ENCODE peak calls at places on chromosomes 12 and 14, in ten cellular contexts. One of them, this sample, is unnamed.

GRCh38 chr14:26811756-26812305 is 214.0 kb upstream of the NOVA1 start:
- DNase-seq in lung: no peak
- DNase-seq in HCT116: no peak
- DNase-seq in heart left ventricle: no peak
- DNase-seq in cardiac muscle cell: no peak
- DNase-seq in GM23338: no peak
- DNase-seq in psoas muscle: no peak
- DNase-seq in ascending aorta: no peak
- DNase-seq in hepatocyte: no peak
- DNase-seq in GM23248: no peak
- DNase-seq in this sample: no peak

GRCh38 chr12:19115285-19115684 is 14.2 kb upstream of the PLEKHA5 start:
- DNase-seq in lung: no peak
- DNase-seq in HCT116: no peak
- DNase-seq in heart left ventricle: no peak
- DNase-seq in cardiac muscle cell: no peak
- DNase-seq in GM23338: no peak
- DNase-seq in psoas muscle: no peak
- DNase-seq in ascending aorta: no peak
- DNase-seq in hepatocyte: no peak
- DNase-seq in GM23248: no peak
- DNase-seq in this sample: no peak

GRCh38 chr14:89805501-89805900 is 149.0 kb downstream of the EFCAB11 start:
- DNase-seq in lung: no peak
- DNase-seq in HCT116: no peak
- DNase-seq in heart left ventricle: no peak
- DNase-seq in cardiac muscle cell: no peak
- DNase-seq in GM23338: no peak
- DNase-seq in psoas muscle: no peak
- DNase-seq in ascending aorta: no peak
- DNase-seq in hepatocyte: no peak
- DNase-seq in GM23248: peak; percentile 11
- DNase-seq in this sample: no peak

GRCh38 chr12:106767954-106768501 is 6.5 kb upstream of the RIC8B start:
- DNase-seq in lung: no peak
- DNase-seq in HCT116: no peak
- DNase-seq in heart left ventricle: no peak
- DNase-seq in cardiac muscle cell: no peak
- DNase-seq in GM23338: peak; percentile 77
- DNase-seq in psoas muscle: no peak
- DNase-seq in ascending aorta: no peak
- DNase-seq in hepatocyte: no peak
- DNase-seq in GM23248: no peak
- DNase-seq in this sample: no peak

GRCh38 chr12:124392991-124393790 is 98.3 kb downstream of the RFLNA start:
- DNase-seq in lung: peak; percentile 80
- DNase-seq in HCT116: no peak
- DNase-seq in heart left ventricle: peak; percentile 97
- DNase-seq in cardiac muscle cell: no peak
- DNase-seq in GM23338: no peak
- DNase-seq in psoas muscle: peak; percentile 96
- DNase-seq in ascending aorta: peak; percentile 69
- DNase-seq in hepatocyte: peak; percentile 45
- DNase-seq in GM23248: peak; percentile 72
- DNase-seq in this sample: no peak

GRCh38 chr12:22562187-22563028 is 18.1 kb upstream of the C2CD5 start:
- DNase-seq in lung: no peak
- DNase-seq in HCT116: no peak
- DNase-seq in heart left ventricle: no peak
- DNase-seq in cardiac muscle cell: no peak
- DNase-seq in GM23338: no peak
- DNase-seq in psoas muscle: no peak
- DNase-seq in ascending aorta: no peak
- DNase-seq in hepatocyte: no peak
- DNase-seq in GM23248: no peak
- DNase-seq in this sample: no peak

GRCh38 chr12:110254971-110255540 is 26.0 kb upstream of the ATP2A2 start:
- DNase-seq in lung: no peak
- DNase-seq in HCT116: no peak
- DNase-seq in heart left ventricle: no peak
- DNase-seq in cardiac muscle cell: no peak
- DNase-seq in GM23338: no peak
- DNase-seq in psoas muscle: no peak
- DNase-seq in ascending aorta: no peak
- DNase-seq in hepatocyte: no peak
- DNase-seq in GM23248: no peak
- DNase-seq in this sample: no peak

GRCh38 chr12:127060310-127060847 is 1206.6 kb upstream of the TMEM132C start:
- DNase-seq in lung: no peak
- DNase-seq in HCT116: peak; percentile 80
- DNase-seq in heart left ventricle: no peak
- DNase-seq in cardiac muscle cell: no peak
- DNase-seq in GM23338: no peak
- DNase-seq in psoas muscle: no peak
- DNase-seq in ascending aorta: no peak
- DNase-seq in hepatocyte: no peak
- DNase-seq in GM23248: no peak
- DNase-seq in this sample: no peak

GRCh38 chr14:60738843-60739508 is 4.4 kb downstream of the MNAT1 start:
- DNase-seq in lung: no peak
- DNase-seq in HCT116: no peak
- DNase-seq in heart left ventricle: no peak
- DNase-seq in cardiac muscle cell: no peak
- DNase-seq in GM23338: no peak
- DNase-seq in psoas muscle: no peak
- DNase-seq in ascending aorta: no peak
- DNase-seq in hepatocyte: no peak
- DNase-seq in GM23248: no peak
- DNase-seq in this sample: no peak

GRCh38 chr14:99397698-99398097 is 83.0 kb downstream of the SETD3 start:
- DNase-seq in lung: no peak
- DNase-seq in HCT116: no peak
- DNase-seq in heart left ventricle: no peak
- DNase-seq in cardiac muscle cell: no peak
- DNase-seq in GM23338: no peak
- DNase-seq in psoas muscle: no peak
- DNase-seq in ascending aorta: no peak
- DNase-seq in hepatocyte: no peak
- DNase-seq in GM23248: no peak
- DNase-seq in this sample: no peak

GRCh38 chr12:132514838-132515237 is 24.9 kb downstream of the FBRSL1 start:
- DNase-seq in lung: no peak
- DNase-seq in HCT116: no peak
- DNase-seq in heart left ventricle: no peak
- DNase-seq in cardiac muscle cell: no peak
- DNase-seq in GM23338: no peak
- DNase-seq in psoas muscle: no peak
- DNase-seq in ascending aorta: no peak
- DNase-seq in hepatocyte: no peak
- DNase-seq in GM23248: no peak
- DNase-seq in this sample: no peak
- H3K4me1 ChIP-seq in lung: no peaks in the 10 kb centered on the region
- H3K4me1 ChIP-seq in HCT116: no peaks in the 10 kb centered on the region
- H3K4me1 ChIP-seq in heart left ventricle: peaks cover 33% of the 10 kb centered on the region
- H3K4me1 ChIP-seq in cardiac muscle cell: no peaks in the 10 kb centered on the region
- H3K4me1 ChIP-seq in GM23338: no peaks in the 10 kb centered on the region
- H3K4me1 ChIP-seq in psoas muscle: no peaks in the 10 kb centered on the region
- H3K4me1 ChIP-seq in ascending aorta: no peaks in the 10 kb centered on the region
- H3K4me1 ChIP-seq in hepatocyte: peaks cover 8% of the 10 kb centered on the region
- H3K4me1 ChIP-seq in GM23248: no peaks in the 10 kb centered on the region
- H3K4me1 ChIP-seq in this sample: no peaks in the 10 kb centered on the region

DNA sequence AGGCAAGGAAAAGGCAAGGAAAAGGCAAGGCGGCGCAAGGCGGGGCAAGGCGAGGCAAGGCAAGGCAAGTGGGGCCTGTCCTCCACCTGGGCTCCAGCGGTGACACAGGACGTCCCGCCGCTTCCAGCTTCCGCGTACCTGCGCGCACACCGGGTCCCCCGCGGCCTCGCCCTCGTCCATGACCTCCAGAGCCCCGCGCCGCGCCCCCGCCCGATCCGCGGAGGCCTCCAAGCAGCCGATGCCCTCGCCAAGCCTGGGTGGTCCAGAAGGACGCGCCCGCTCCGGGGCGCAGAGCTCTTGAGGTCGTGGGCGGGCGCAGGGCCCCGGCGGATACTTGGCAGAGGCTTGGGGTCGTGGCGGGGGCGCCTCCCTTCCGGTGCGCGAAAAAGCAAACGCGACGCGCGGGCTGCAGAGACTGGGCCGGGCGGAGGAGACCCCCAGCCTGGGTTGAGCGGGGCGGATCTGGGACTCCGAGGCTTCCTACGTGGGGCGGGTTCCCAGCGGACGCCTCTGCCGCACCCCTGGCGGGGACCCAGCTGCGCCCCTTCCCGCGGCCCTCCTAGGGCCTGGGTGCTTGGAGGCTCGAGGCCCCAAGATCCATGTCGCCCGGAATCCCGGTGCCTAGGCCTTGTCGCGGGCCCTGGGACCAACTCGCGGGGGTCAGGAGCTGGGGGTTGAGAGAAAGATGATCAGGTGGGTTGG is 60.7 kb upstream of the EIF5 start:
- DNase-seq in lung: no peak
- DNase-seq in HCT116: no peak
- DNase-seq in heart left ventricle: no peak
- DNase-seq in cardiac muscle cell: no peak
- DNase-seq in GM23338: peak; percentile 57
- DNase-seq in psoas muscle: no peak
- DNase-seq in ascending aorta: no peak
- DNase-seq in hepatocyte: no peak
- DNase-seq in GM23248: peak; percentile 23
- DNase-seq in this sample: no peak
- H3K4me3 ChIP-seq in lung: peak overlapping the region; percentile 31
- H3K4me3 ChIP-seq in HCT116: no peak overlapping the region
- H3K4me3 ChIP-seq in heart left ventricle: peak overlapping the region; percentile 35
- H3K4me3 ChIP-seq in cardiac muscle cell: no peak overlapping the region
- H3K4me3 ChIP-seq in GM23338: peak overlapping the region; percentile 58
- H3K4me3 ChIP-seq in psoas muscle: peak overlapping the region; percentile 65
- H3K4me3 ChIP-seq in ascending aorta: peak overlapping the region; percentile 40
- H3K4me3 ChIP-seq in hepatocyte: no peak overlapping the region
- H3K4me3 ChIP-seq in GM23248: peak overlapping the region; percentile 48
- H3K4me3 ChIP-seq in this sample: no peak overlapping the region

GRCh38 chr12:65896743-65897142 is 72.5 kb downstream of the HMGA2 start:
- DNase-seq in lung: no peak
- DNase-seq in HCT116: no peak
- DNase-seq in heart left ventricle: no peak
- DNase-seq in cardiac muscle cell: no peak
- DNase-seq in GM23338: peak; percentile 56
- DNase-seq in psoas muscle: no peak
- DNase-seq in ascending aorta: no peak
- DNase-seq in hepatocyte: no peak
- DNase-seq in GM23248: no peak
- DNase-seq in this sample: no peak

GRCh38 chr12:65894127-65894526 is 69.8 kb downstream of the HMGA2 start:
- DNase-seq in lung: no peak
- DNase-seq in HCT116: no peak
- DNase-seq in heart left ventricle: no peak
- DNase-seq in cardiac muscle cell: no peak
- DNase-seq in GM23338: no peak
- DNase-seq in psoas muscle: no peak
- DNase-seq in ascending aorta: no peak
- DNase-seq in hepatocyte: no peak
- DNase-seq in GM23248: peak; percentile 41
- DNase-seq in this sample: no peak

GRCh38 chr12:65895759-65896656 is 71.7 kb downstream of the HMGA2 start:
- DNase-seq in lung: no peak
- DNase-seq in HCT116: peak; percentile 51
- DNase-seq in heart left ventricle: no peak
- DNase-seq in cardiac muscle cell: no peak
- DNase-seq in GM23338: peak; percentile 88
- DNase-seq in psoas muscle: no peak
- DNase-seq in ascending aorta: no peak
- DNase-seq in hepatocyte: peak; percentile 28
- DNase-seq in GM23248: no peak
- DNase-seq in this sample: no peak

GRCh38 chr12:65894624-65895023 is 70.3 kb downstream of the HMGA2 start:
- DNase-seq in lung: no peak
- DNase-seq in HCT116: no peak
- DNase-seq in heart left ventricle: no peak
- DNase-seq in cardiac muscle cell: no peak
- DNase-seq in GM23338: no peak
- DNase-seq in psoas muscle: no peak
- DNase-seq in ascending aorta: no peak
- DNase-seq in hepatocyte: no peak
- DNase-seq in GM23248: no peak
- DNase-seq in this sample: no peak

DNA sequence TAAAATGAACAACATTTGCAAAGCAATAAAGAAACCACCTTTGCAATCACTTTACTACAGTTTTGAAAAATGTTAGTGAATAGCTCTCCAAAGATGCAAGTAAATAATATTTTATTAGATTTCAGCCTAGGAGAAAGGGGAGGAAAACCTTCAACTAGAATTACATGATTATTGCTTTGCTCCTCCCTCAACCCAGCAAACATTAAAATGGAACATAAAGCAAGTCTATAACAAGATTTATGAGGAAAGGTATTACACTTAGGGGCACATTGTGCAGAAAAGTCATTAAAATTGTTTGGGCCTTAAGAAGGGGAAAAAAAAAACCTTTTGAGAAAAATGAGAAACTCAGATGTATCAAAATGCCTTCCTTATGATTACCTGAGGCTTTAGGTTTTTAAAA is 70.7 kb downstream of the HMGA2 start:
- DNase-seq in lung: no peak
- DNase-seq in HCT116: no peak
- DNase-seq in heart left ventricle: no peak
- DNase-seq in cardiac muscle cell: no peak
- DNase-seq in GM23338: no peak
- DNase-seq in psoas muscle: no peak
- DNase-seq in ascending aorta: no peak
- DNase-seq in hepatocyte: no peak
- DNase-seq in GM23248: no peak
- DNase-seq in this sample: no peak
- H3K4me1 ChIP-seq in lung: peaks cover 11% of the 10 kb centered on the region
- H3K4me1 ChIP-seq in HCT116: peaks cover 93% of the 10 kb centered on the region
- H3K4me1 ChIP-seq in heart left ventricle: peaks cover 15% of the 10 kb centered on the region
- H3K4me1 ChIP-seq in cardiac muscle cell: peaks cover 29% of the 10 kb centered on the region
- H3K4me1 ChIP-seq in GM23338: peaks cover 58% of the 10 kb centered on the region
- H3K4me1 ChIP-seq in psoas muscle: peaks cover 15% of the 10 kb centered on the region
- H3K4me1 ChIP-seq in ascending aorta: peaks cover 2% of the 10 kb centered on the region
- H3K4me1 ChIP-seq in hepatocyte: peaks cover 65% of the 10 kb centered on the region
- H3K4me1 ChIP-seq in GM23248: peaks cover 76% of the 10 kb centered on the region
- H3K4me1 ChIP-seq in this sample: no peaks in the 10 kb centered on the region

DNA sequence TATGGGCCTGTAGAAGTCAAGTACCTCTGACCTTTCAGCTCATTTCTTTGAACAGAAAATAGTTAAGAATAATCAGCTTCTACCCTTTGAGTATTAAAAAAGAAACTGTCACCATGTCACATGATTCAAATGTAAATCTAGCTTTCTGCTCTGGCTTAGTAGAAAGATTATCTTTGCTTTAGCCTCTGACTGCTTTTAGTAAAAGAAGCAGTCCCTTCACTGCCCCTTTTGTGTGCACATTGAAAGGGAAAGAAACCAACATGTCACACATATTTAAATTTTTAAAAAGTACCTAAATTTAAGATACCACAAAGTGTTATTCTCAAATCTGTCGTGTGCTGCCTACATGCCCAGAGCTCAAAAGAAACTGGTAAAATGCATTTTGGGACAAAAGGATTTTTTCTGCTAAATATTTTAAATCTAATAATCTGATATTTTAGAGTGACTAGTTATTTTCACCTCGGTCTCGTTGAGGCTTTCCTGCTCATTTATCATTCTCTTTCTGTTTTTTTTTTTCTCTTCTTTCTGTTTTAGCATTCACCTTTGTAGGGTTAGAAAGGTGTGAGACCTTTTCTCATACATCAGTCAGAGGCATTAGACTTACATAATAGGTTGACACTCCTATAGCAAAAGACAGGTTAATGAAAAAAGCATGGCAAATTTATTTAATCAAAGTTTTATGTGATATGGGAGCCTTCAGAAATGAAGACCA is 41.3 kb downstream of the SLC16A7 start:
- DNase-seq in lung: no peak
- DNase-seq in HCT116: no peak
- DNase-seq in heart left ventricle: no peak
- DNase-seq in cardiac muscle cell: no peak
- DNase-seq in GM23338: no peak
- DNase-seq in psoas muscle: no peak
- DNase-seq in ascending aorta: no peak
- DNase-seq in hepatocyte: no peak
- DNase-seq in GM23248: no peak
- DNase-seq in this sample: no peak
- H3K4me3 ChIP-seq in lung: no peak overlapping the region
- H3K4me3 ChIP-seq in HCT116: no peak overlapping the region
- H3K4me3 ChIP-seq in heart left ventricle: no peak overlapping the region
- H3K4me3 ChIP-seq in cardiac muscle cell: no peak overlapping the region
- H3K4me3 ChIP-seq in GM23338: no peak overlapping the region
- H3K4me3 ChIP-seq in psoas muscle: no peak overlapping the region
- H3K4me3 ChIP-seq in ascending aorta: no peak overlapping the region
- H3K4me3 ChIP-seq in hepatocyte: no peak overlapping the region
- H3K4me3 ChIP-seq in GM23248: no peak overlapping the region
- H3K4me3 ChIP-seq in this sample: no peak overlapping the region